ENCODE peak calls at places on chromosomes 13 and 19, in ten cellular contexts. L is AG20443; Q is occipital lobe; W is AG04450; G is T-helper 2 cell; S is AG09319; H is foreskin keratinocyte; J is activated CD4-positive, CD25-positive, alpha-beta regulatory T cell; C is lower leg skin; Y is stimulated activated CD8-positive, alpha-beta memory T cell treated with anti-CD3 and anti-CD28 coated beads, Interleukin-4, amount 100 ng/mL, for 1 hour. N is an unnamed sample.

GRCh38 chr13:44188257-44188656 is 185.4 kb upstream of the SERP2 start:
- DNase-seq in L (peak), Q (no peak), W (no peak), G (no peak), S (no peak), H (peak), J (no peak), C (no peak), Y (no peak), N (no peak)

GRCh38 chr19:47479701-47480503 is 4.1 kb downstream of the KPTN start:
- DNase-seq in L (peak), Q (no peak), W (no peak), G (no peak), S (no peak), H (no peak), J (no peak), C (no peak), Y (no peak), N (no peak)

GRCh38 chr19:16886305-16886880 is 2.4 kb upstream of the F2RL3 start:
- DNase-seq in L (peak), Q (no peak), W (no peak), G (no peak), S (no peak), H (no peak), J (no peak), C (peak), Y (no peak), N (no peak)

GRCh38 chr19:43780706-43781525 is at the start of gene KCNN4:
- DNase-seq in L (peak), Q (no peak), W (no peak), G (peak), S (no peak), H (peak), J (peak), C (no peak), Y (no peak), N (peak)

GRCh38 chr19:31772915-31773314 is 423.7 kb upstream of the TSHZ3 start:
- DNase-seq in L (no peak), Q (no peak), W (no peak), G (no peak), S (no peak), H (no peak), J (no peak), C (no peak), Y (no peak), N (no peak)

GRCh38 chr19:18906605-18907519 is 10.9 kb upstream of the CERS1 start:
- DNase-seq in L (no peak), Q (peak), W (no peak), G (no peak), S (no peak), H (no peak), J (no peak), C (no peak), Y (no peak), N (no peak)

GRCh38 chr13:22062478-22063205 is 391.8 kb downstream of the FGF9 start:
- DNase-seq in L (peak), Q (no peak), W (peak), G (no peak), S (no peak), H (no peak), J (no peak), C (no peak), Y (no peak), N (peak)

GRCh38 chr19:49553451-49554271 is 25.9 kb downstream of the RCN3 start:
- DNase-seq in L (peak), Q (no peak), W (no peak), G (no peak), S (no peak), H (peak), J (no peak), C (peak), Y (no peak), N (peak)

GRCh38 chr19:47022140-47022536 is 2.5 kb downstream of the NPAS1 start:
- DNase-seq in L (no peak), Q (no peak), W (no peak), G (no peak), S (no peak), H (no peak), J (no peak), C (no peak), Y (no peak), N (no peak)

GRCh38 chr19:8640402-8641004 is 10.1 kb downstream of the NFILZ start:
- DNase-seq in L (no peak), Q (no peak), W (no peak), G (no peak), S (no peak), H (no peak), J (no peak), C (peak), Y (no peak), N (no peak)

GRCh38 chr19:38060346-38060745 is 153.3 kb downstream of the SIPA1L3 start:
- DNase-seq in L (no peak), Q (no peak), W (no peak), G (no peak), S (no peak), H (no peak), J (no peak), C (no peak), Y (no peak), N (no peak)

GRCh38 chr13:113458218-113459065 is 5.2 kb upstream of the ADPRHL1 start:
- DNase-seq in L (no peak), Q (no peak), W (peak), G (no peak), S (no peak), H (no peak), J (no peak), C (no peak), Y (no peak), N (no peak)

GRCh38 chr19:34578173-34578572 is 96.6 kb downstream of the WTIP start:
- DNase-seq in L (no peak), Q (no peak), W (no peak), G (no peak), S (no peak), H (no peak), J (no peak), C (no peak), Y (no peak), N (no peak)

GRCh38 chr19:17103177-17103576 is 27.6 kb downstream of the MYO9B start:
- DNase-seq in L (no peak), Q (no peak), W (no peak), G (no peak), S (no peak), H (no peak), J (no peak), C (no peak), Y (no peak), N (no peak)

GRCh38 chr19:2543463-2544442 is 67.8 kb downstream of the GADD45B start:
- DNase-seq in L (peak), Q (peak), W (peak), G (peak), S (peak), H (peak), J (peak), C (peak), Y (peak), N (peak)

GRCh38 chr19:48618278-48618915 is 581 bp downstream of the RPL18 start:
- DNase-seq in L (no peak), Q (no peak), W (no peak), G (no peak), S (no peak), H (no peak), J (no peak), C (no peak), Y (no peak), N (no peak)

GRCh38 chr13:83906240-83906820 is 24.1 kb upstream of the SLITRK1 start:
- DNase-seq in L (no peak), Q (no peak), W (no peak), G (no peak), S (no peak), H (no peak), J (no peak), C (no peak), Y (no peak), N (no peak)

GRCh38 chr13:46629811-46630413 is 76.9 kb downstream of the LRCH1 start:
- DNase-seq in L (no peak), Q (no peak), W (no peak), G (no peak), S (no peak), H (no peak), J (no peak), C (no peak), Y (no peak), N (no peak)

GRCh38 chr13:45297456-45298205 is 43.4 kb downstream of the TPT1 start:
- DNase-seq in L (no peak), Q (no peak), W (no peak), G (no peak), S (no peak), H (no peak), J (no peak), C (no peak), Y (no peak), N (no peak)

GRCh38 chr13:98254541-98254940 is 77.5 kb upstream of the RNF113B start:
- DNase-seq in L (peak), Q (no peak), W (no peak), G (no peak), S (peak), H (no peak), J (no peak), C (no peak), Y (no peak), N (no peak)

N was measured in effector memory CD4-positive, alpha-beta T cell.